ENCODE peak calls at places on chromosome 9, in four cellular contexts. Q is stimulated activated CD8-positive, alpha-beta memory T cell treated with anti-CD3 and anti-CD28 coated beads, Interleukin-12 subunit alpha, Interleukin-12 subunit beta, amount 100 ng/mL, for 4 hours; F is WTC11; Y is GM19239. E is an unnamed sample.

GRCh38 chr9:36623280-36623679 is 50.6 kb downstream of the MELK start:
- DNase-seq in F (no peak), Y (no peak), Q (no peak), E (no peak)

GRCh38 chr9:14433841-14434511 is 120.0 kb upstream of the NFIB start:
- DNase-seq in F (no peak), Q (no peak), Y (no peak), E (no peak)

GRCh38 chr9:89969156-89969566 is 364.3 kb downstream of the GADD45G start:
- DNase-seq in Y (no peak), F (no peak), Q (no peak), E (no peak)

GRCh38 chr9:22238809-22239684 is 207.6 kb upstream of the DMRTA1 start:
- DNase-seq in F (no peak), Q (no peak), Y (no peak), E (no peak)

GRCh38 chr9:68825755-68826500 is 120.9 kb downstream of the PIP5K1B start:
- DNase-seq in Y (no peak), Q (no peak), F (no peak), E (no peak)

GRCh38 chr9:133545494-133546286 is 11.2 kb downstream of the ADAMTSL2 start:
- DNase-seq in Q (no peak), Y (no peak), F (no peak), E (no peak)

GRCh38 chr9:15317836-15318235 is 10.8 kb upstream of the TTC39B start:
- DNase-seq in F (no peak), Q (no peak), Y (no peak), E (no peak)

GRCh38 chr9:136777359-136777758 is 13.0 kb upstream of the LCN15 start:
- DNase-seq in F (no peak), Q (no peak), Y (no peak), E (no peak)

GRCh38 chr9:114207845-114208244 is 52.5 kb downstream of the COL27A1 start:
- DNase-seq in F (no peak), Y (no peak), Q (no peak), E (no peak)

GRCh38 chr9:91898451-91899433 is 51.3 kb downstream of the ROR2 start:
- DNase-seq in Y (no peak), Q (no peak), F (peak; percentile 40), E (no peak)

GRCh38 chr9:92265159-92265558 is 28.3 kb downstream of the IARS1 start:
- DNase-seq in F (no peak), Y (no peak), Q (no peak), E (no peak)

GRCh38 chr9:926976-927375 is 49.5 kb upstream of the DMRT3 start:
- DNase-seq in F (no peak), Y (no peak), Q (no peak), E (no peak)

GRCh38 chr9:109225629-109226028 is 58.6 kb upstream of the FRRS1L start:
- DNase-seq in F (no peak), Q (no peak), Y (no peak), E (no peak)

GRCh38 chr9:121651295-121652036 is at the start of gene DAB2IP:
- DNase-seq in Y (no peak), F (peak; percentile 77), Q (no peak), E (no peak)

GRCh38 chr9:72203205-72203803 is 54.1 kb downstream of the GDA start:
- DNase-seq in Q (no peak), Y (no peak), F (peak; percentile 26), E (no peak)

GRCh38 chr9:127801955-127802575 is 617 bp upstream of the FPGS start:
- DNase-seq in Y (no peak), F (no peak), Q (no peak), E (no peak)

GRCh38 chr9:89935791-89936190 is 331.0 kb downstream of the GADD45G start:
- DNase-seq in Y (no peak), Q (no peak), F (no peak), E (no peak)

GRCh38 chr9:655875-656274 is 185.6 kb upstream of the DMRT1 start:
- DNase-seq in F (no peak), Q (no peak), Y (no peak), E (no peak)

GRCh38 chr9:100838857-100839256 is 189.7 kb upstream of the PLPPR1 start:
- DNase-seq in F (no peak), Q (no peak), Y (no peak), E (no peak)

GRCh38 chr9:123637940-123638634 is 282.1 kb downstream of the CRB2 start:
- DNase-seq in F (no peak), Q (no peak), Y (no peak), E (no peak)

GRCh38 chr9:97673922-97674321 is 23.2 kb downstream of the XPA start:
- DNase-seq in Y (no peak), Q (no peak), F (no peak), E (no peak)

GRCh38 chr9:100028201-100028784 is 70.5 kb downstream of the ERP44 start:
- DNase-seq in Y (peak; percentile 39), Q (peak; percentile 25), F (peak; percentile 86), E (peak; percentile 32)

GRCh38 chr9:127076860-127077657 is 45.4 kb downstream of the ANGPTL2 start:
- DNase-seq in Y (no peak), F (no peak), Q (no peak), E (no peak)

GRCh38 chr9:121639619-121640018 is 11.8 kb upstream of the DAB2IP start:
- DNase-seq in F (no peak), Y (no peak), Q (no peak), E (no peak)

GRCh38 chr9:4400731-4401130 is 89.5 kb upstream of the SLC1A1 start:
- DNase-seq in Q (no peak), Y (no peak), F (no peak), E (no peak)

GRCh38 chr9:136587145-136587943 is 41.5 kb upstream of the NOTCH1 start:
- DNase-seq in F (peak; percentile 86), Y (no peak), Q (no peak), E (no peak)

GRCh38 chr9:135887585-135888050 is 19.7 kb downstream of the CAMSAP1 start:
- DNase-seq in F (peak; percentile 63), Y (peak; percentile 62), Q (peak; percentile 29), E (peak; percentile 67)

GRCh38 chr9:71929791-71930440 is 18.5 kb downstream of the C9orf85 start:
- DNase-seq in Q (no peak), F (no peak), Y (no peak), E (no peak)

GRCh38 chr9:68540712-68541535 is at the start of gene TMEM252:
- DNase-seq in Y (no peak), F (no peak), Q (no peak), E (no peak)

GRCh38 chr9:20044686-20045085 is 255.8 kb upstream of the SLC24A2 start:
- DNase-seq in Q (no peak), Y (no peak), F (no peak), E (peak; percentile 25)

GRCh38 chr9:68747043-68747533 is 42.0 kb downstream of the PIP5K1B start:
- DNase-seq in Q (no peak), Y (no peak), F (no peak), E (no peak)

GRCh38 chr9:78097541-78097940 is 65.9 kb upstream of the GNAQ start:
- DNase-seq in Q (no peak), Y (no peak), F (no peak), E (no peak)

GRCh38 chr9:100590481-100590880 is 12.6 kb downstream of the CAVIN4 start:
- DNase-seq in Q (no peak), F (no peak), Y (no peak), E (no peak)